ENCODE peak calls at places on chromosome 1, in eight cellular contexts. J, K, L, S, Q, O, I and A are unnamed samples.

GRCh38 chr1:88873737-88874374 is 17.5 kb downstream of the GTF2B start:
- DNase-seq in J (no peak), K (no peak), L (no peak), S (no peak), Q (no peak), O (no peak), I (no peak), A (no peak)

GRCh38 chr1:208820600-208821232 is 576.5 kb upstream of the PLXNA2 start:
- DNase-seq in J (no peak), K (no peak), L (no peak), S (no peak), Q (no peak), O (no peak), I (no peak), A (no peak)

GRCh38 chr1:7462627-7463026 is 308.5 kb upstream of the VAMP3 start:
- DNase-seq in J (no peak), K (no peak), L (no peak), S (no peak), Q (no peak), O (no peak), I (no peak), A (peak)

GRCh38 chr1:77220687-77221463 is 1.6 kb upstream of the PIGK start:
- DNase-seq in J (no peak), K (no peak), L (no peak), S (no peak), Q (peak), O (no peak), I (no peak), A (no peak)

GRCh38 chr1:45800899-45801298 is 2.5 kb upstream of the MAST2 start:
- DNase-seq in J (no peak), K (no peak), L (no peak), S (no peak), Q (no peak), O (no peak), I (no peak), A (no peak)

GRCh38 chr1:181353526-181353925 is 129.8 kb upstream of the CACNA1E start:
- DNase-seq in J (no peak), K (no peak), L (no peak), S (no peak), Q (no peak), O (no peak), I (no peak), A (peak)

GRCh38 chr1:153565529-153566374 is at the start of gene S100A2:
- DNase-seq in J (no peak), K (peak), L (peak), S (peak), Q (peak), O (peak), I (peak), A (peak)

GRCh38 chr1:209030454-209031167 is 552.9 kb upstream of the CAMK1G start:
- DNase-seq in J (no peak), K (no peak), L (no peak), S (no peak), Q (no peak), O (no peak), I (no peak), A (peak)

GRCh38 chr1:22671999-22672398 is 19.0 kb downstream of the C1QB start:
- DNase-seq in J (no peak), K (no peak), L (no peak), S (no peak), Q (no peak), O (no peak), I (no peak), A (no peak)

GRCh38 chr1:53616511-53616910 is 122.5 kb downstream of the GLIS1 start:
- DNase-seq in J (no peak), K (no peak), L (no peak), S (peak), Q (no peak), O (no peak), I (peak), A (no peak)